ENCODE peak calls at places on chromosomes 2 and 18, in eight cellular contexts. G is AG10803, L is heart right ventricle, J is dorsolateral prefrontal cortex, Q is astrocyte of the cerebellum, X is fibroblast of the aortic adventitia, R is hepatocyte, Y is psoas muscle. N is an unnamed sample.

GRCh38 chr18:37565985-37566478 is 434 bp upstream of the CELF4 start:
- DNase-seq in G (peak; percentile 41), L (peak; percentile 61), J (peak; percentile 67), Q (no peak), X (peak; percentile 31), R (peak; percentile 80), Y (peak; percentile 76), N (no peak)

GRCh38 chr18:68660355-68661183 is 54.3 kb downstream of the TMX3 start:
- DNase-seq in G (peak; percentile 69), L (no peak), J (no peak), Q (peak; percentile 35), X (peak; percentile 80), R (peak; percentile 66), Y (no peak), N (peak; percentile 39)

GRCh38 chr18:21196426-21196825 is 45.6 kb upstream of the GREB1L start:
- DNase-seq in G (no peak), L (no peak), J (no peak), Q (no peak), X (no peak), R (no peak), Y (no peak), N (no peak)

GRCh38 chr2:173187911-173188788 is 112.5 kb downstream of the MAP3K20 start:
- DNase-seq in G (peak; percentile 79), L (no peak), J (no peak), Q (no peak), X (peak; percentile 88), R (no peak), Y (no peak), N (no peak)

GRCh38 chr2:100145893-100146753 is 3.7 kb upstream of the AFF3 start:
- DNase-seq in G (no peak), L (no peak), J (no peak), Q (no peak), X (no peak), R (no peak), Y (no peak), N (no peak)

GRCh38 chr2:163210430-163210918 is 371.9 kb upstream of the KCNH7 start:
- DNase-seq in G (peak; percentile 60), L (no peak), J (no peak), Q (no peak), X (peak; percentile 71), R (no peak), Y (no peak), N (no peak)

GRCh38 chr2:289362-290089 is 1.6 kb upstream of the ALKAL2 start:
- DNase-seq in G (peak; percentile 2), L (no peak), J (no peak), Q (no peak), X (peak; percentile 16), R (peak; percentile 23), Y (no peak), N (no peak)

GRCh38 chr2:7950035-7950612 is 731.7 kb upstream of the ID2 start:
- DNase-seq in G (peak; percentile 54), L (no peak), J (no peak), Q (no peak), X (peak; percentile 82), R (no peak), Y (no peak), N (no peak)

GRCh38 chr2:232979871-232980461 is 33.1 kb downstream of the NGEF start:
- DNase-seq in G (peak; percentile 36), L (no peak), J (no peak), Q (no peak), X (peak; percentile 53), R (no peak), Y (no peak), N (no peak)

GRCh38 chr18:49510393-49511115 is 23.5 kb upstream of the C18orf32 start:
- DNase-seq in G (peak; percentile 50), L (peak; percentile 24), J (peak; percentile 30), Q (no peak), X (peak; percentile 64), R (peak; percentile 72), Y (peak; percentile 56), N (no peak)

GRCh38 chr2:67612576-67612981 is 215.4 kb downstream of the ETAA1 start:
- DNase-seq in G (peak; percentile 70), L (no peak), J (no peak), Q (no peak), X (peak; percentile 73), R (no peak), Y (no peak), N (no peak)

GRCh38 chr2:6429210-6429986 is 436.3 kb downstream of the CMPK2 start:
- DNase-seq in G (no peak), L (no peak), J (no peak), Q (no peak), X (no peak), R (no peak), Y (no peak), N (no peak)

GRCh38 chr18:7572837-7573236 is 5.7 kb downstream of the PTPRM start:
- DNase-seq in G (peak; percentile 27), L (no peak), J (no peak), Q (no peak), X (peak; percentile 27), R (no peak), Y (no peak), N (no peak)

GRCh38 chr2:169775354-169775753 is 23.3 kb upstream of the SSB start:
- DNase-seq in G (no peak), L (no peak), J (no peak), Q (no peak), X (no peak), R (no peak), Y (no peak), N (no peak)

GRCh38 chr2:48589170-48589767 is 28.4 kb upstream of the GTF2A1L start:
- DNase-seq in G (peak; percentile 46), L (no peak), J (peak; percentile 69), Q (no peak), X (peak; percentile 70), R (peak; percentile 47), Y (no peak), N (no peak)
- TF ChIP-seq CTCF in G (peak; percentile 87), L (peak; percentile 73), J (peak; percentile 70), Q (peak; percentile 73), X (peak; percentile 82), R (peak; percentile 83), Y (peak; percentile 56), N (peak; percentile 50)

GRCh38 chr18:62384610-62385097 is 59.5 kb downstream of the TNFRSF11A start:
- DNase-seq in G (no peak), L (no peak), J (no peak), Q (no peak), X (peak; percentile 20), R (peak; percentile 17), Y (no peak), N (no peak)
- H3K4me3 ChIP-seq in G (peak overlapping the region; percentile 29), L (peak overlapping the region; percentile 44), J (no peak overlapping the region), Q (peak overlapping the region; percentile 18), X (peak overlapping the region; percentile 55), R (no peak overlapping the region), Y (peak overlapping the region; percentile 36), N (no peak overlapping the region)

GRCh38 chr2:19819097-19820065 is 82.4 kb downstream of the TTC32 start:
- DNase-seq in G (peak; percentile 92), L (no peak), J (no peak), Q (peak; percentile 68), X (peak; percentile 89), R (no peak), Y (no peak), N (no peak)
- TF ChIP-seq CTCF in G (no peak), L (no peak), J (no peak), Q (no peak), X (no peak), R (no peak), Y (no peak), N (no peak)

DNA sequence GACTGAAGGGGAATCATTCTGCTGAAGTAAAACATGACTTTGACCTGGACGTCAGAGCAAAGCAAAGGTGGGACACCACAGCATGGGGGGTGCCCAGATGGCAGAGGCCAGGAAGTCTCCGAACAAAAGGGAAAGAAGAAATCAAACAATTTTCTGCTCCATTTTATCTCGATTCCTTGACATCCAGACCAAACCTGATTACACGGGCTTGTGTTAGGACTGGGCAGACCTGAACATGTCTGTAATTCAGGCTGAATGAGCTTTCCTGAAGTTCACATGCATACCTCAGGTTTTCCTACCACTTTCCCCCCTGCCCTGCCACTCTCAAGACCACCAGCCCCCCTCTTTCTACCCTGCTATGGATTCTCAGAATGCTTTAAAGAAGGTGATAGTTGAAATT is 44.8 kb upstream of the MEIS1 start:
- DNase-seq in G (no peak), L (no peak), J (no peak), Q (no peak), X (no peak), R (no peak), Y (no peak), N (no peak)
- H3K4me3 ChIP-seq in G (no peak overlapping the region), L (no peak overlapping the region), J (no peak overlapping the region), Q (no peak overlapping the region), X (no peak overlapping the region), R (no peak overlapping the region), Y (no peak overlapping the region), N (no peak overlapping the region)